ENCODE peak calls at places on chromosomes 16 and 17, in four cellular contexts. M is NCI-H1694; W is mammary epithelial cell; T is activated CD4-positive, alpha-beta memory T cell treated with anti-CD3 and anti-CD28 coated beads for 36 hours. F is an unnamed sample.

GRCh38 chr16:54171855-54172537 is 114.6 kb downstream of the IRX3 start:
- DNase-seq in M (no peak), W (peak), T (no peak), F (no peak)

GRCh38 chr16:68005786-68006286 is 6.6 kb upstream of the DPEP2 start:
- DNase-seq in M (no peak), W (peak), T (peak), F (no peak)

GRCh38 chr16:11139624-11140375 is 116.2 kb downstream of the SOCS1 start:
- DNase-seq in M (no peak), W (no peak), T (peak), F (no peak)

GRCh38 chr16:81880816-81881215 is 101.7 kb downstream of the PLCG2 start:
- DNase-seq in M (no peak), W (no peak), T (no peak), F (no peak)

GRCh38 chr17:69581061-69581955 is 166.8 kb downstream of the MAP2K6 start:
- DNase-seq in M (no peak), W (no peak), T (peak), F (no peak)

GRCh38 chr17:67375761-67376160 is 1.3 kb upstream of the PITPNC1 start:
- DNase-seq in M (no peak), W (no peak), T (no peak), F (no peak)

GRCh38 chr17:80675451-80676095 is 130.9 kb downstream of the RPTOR start:
- DNase-seq in M (no peak), W (peak), T (no peak), F (no peak)

GRCh38 chr17:81386646-81387234 is 8.5 kb upstream of the BAHCC1 start:
- DNase-seq in M (no peak), W (no peak), T (peak), F (no peak)

GRCh38 chr17:67686246-67686645 is 31.5 kb upstream of the NOL11 start:
- DNase-seq in M (no peak), W (no peak), T (no peak), F (no peak)

GRCh38 chr17:19645608-19646250 is 2.8 kb upstream of the ALDH3A2 start:
- DNase-seq in M (peak), W (no peak), T (peak), F (no peak)

GRCh38 chr16:82651921-82652601 is 25.3 kb downstream of the CDH13 start:
- DNase-seq in M (no peak), W (no peak), T (peak), F (no peak)

GRCh38 chr17:47785538-47786123 is 36.0 kb downstream of the OSBPL7 start:
- DNase-seq in M (no peak), W (peak), T (peak), F (no peak)

GRCh38 chr16:69327585-69328310 is 2.6 kb downstream of the PDF start:
- DNase-seq in M (no peak), W (no peak), T (no peak), F (no peak)

GRCh38 chr16:75116081-75116910 is at the start of gene LDHD:
- DNase-seq in M (no peak), W (peak), T (peak), F (peak)

GRCh38 chr17:81987161-81987770 is 9.8 kb downstream of the ASPSCR1 start:
- DNase-seq in M (no peak), W (no peak), T (no peak), F (no peak)

GRCh38 chr16:60225541-60225940 is 1491.4 kb upstream of the GOT2 start:
- DNase-seq in M (no peak), W (no peak), T (no peak), F (no peak)

GRCh38 chr17:13002761-13003453 is 14.9 kb downstream of the ELAC2 start:
- DNase-seq in M (peak), W (peak), T (peak), F (peak)

GRCh38 chr17:79483122-79483521 is 127.7 kb downstream of the RBFOX3 start:
- DNase-seq in M (no peak), W (no peak), T (no peak), F (no peak)

GRCh38 chr16:82735696-82736095 is 108.9 kb downstream of the CDH13 start:
- DNase-seq in M (no peak), W (no peak), T (no peak), F (no peak)

GRCh38 chr16:24544640-24545039 is 5.3 kb downstream of the RBBP6 start:
- DNase-seq in M (no peak), W (no peak), T (no peak), F (no peak)

GRCh38 chr17:8961861-8962260 is 3.6 kb downstream of the PIK3R5 start:
- DNase-seq in M (no peak), W (no peak), T (no peak), F (no peak)

GRCh38 chr16:9469512-9469911 is 378.1 kb downstream of the HAPSTR1 start:
- DNase-seq in M (no peak), W (peak), T (no peak), F (no peak)